ENCODE peak calls at places on chromosomes 16 and 17, in ten cellular contexts. T is HEK293T; R is activated T-cell treated with anti-CD3 and anti-CD28 coated beads, Interleukin-2, amount 50 U/mL, for 72 hours; N is WTC11; P is astrocyte; X is DMS 273 treated with DMSO at 0.1 percent for 48 hours; F is stimulated activated CD4-positive, alpha-beta T cell treated with anti-CD3 and anti-CD28 coated beads, Interleukin-4, amount 100 ng/mL, for 4 hours; I is EL; A is fibroblast of the conjunctiva; V is pons. Z is an unnamed sample.

GRCh38 chr16:85681255-85681654 is 7.5 kb downstream of the GINS2 start:
- DNase-seq in V (no peak), F (no peak), I (no peak), P (no peak), T (no peak), N (no peak), X (no peak), R (no peak), A (no peak), Z (no peak)

GRCh38 chr16:26547681-26548080 is 519.0 kb upstream of the C16orf82 start:
- DNase-seq in F (no peak), X (no peak), A (no peak), V (no peak), P (no peak), I (no peak), R (no peak), T (no peak), N (no peak), Z (no peak)

GRCh38 chr16:85329059-85329812 is 217.0 kb upstream of the CIBAR2 start:
- DNase-seq in T (peak), I (no peak), X (peak), A (no peak), P (peak), R (no peak), F (no peak), N (peak), V (no peak), Z (peak)

GRCh38 chr16:67279296-67280089 is at the start of gene PLEKHG4:
- DNase-seq in X (peak), V (peak), T (peak), I (peak), N (peak), R (peak), A (peak), P (peak), F (peak), Z (peak)

GRCh38 chr16:273547-274421 is 2.0 kb downstream of the RGS11 start:
- DNase-seq in V (no peak), P (no peak), T (no peak), F (no peak), N (no peak), A (no peak), I (no peak), X (no peak), R (no peak), Z (no peak)

GRCh38 chr17:1783834-1784611 is 22.2 kb downstream of the SERPINF1 start:
- DNase-seq in I (peak), N (no peak), A (peak), V (peak), X (no peak), P (peak), T (peak), R (no peak), F (no peak), Z (peak)

GRCh38 chr16:12901204-12901596 is 198 bp upstream of the SHISA9 start:
- DNase-seq in T (no peak), R (no peak), X (no peak), I (no peak), P (no peak), F (no peak), N (peak), A (no peak), V (no peak), Z (no peak)

GRCh38 chr17:33560165-33560564 is 267.1 kb upstream of the ASIC2 start:
- DNase-seq in V (no peak), A (no peak), I (peak), N (no peak), P (peak), F (no peak), T (no peak), R (no peak), X (no peak), Z (peak)

GRCh38 chr16:50475170-50475569 is 73.0 kb upstream of the NKD1 start:
- DNase-seq in P (no peak), V (no peak), N (no peak), R (no peak), A (no peak), T (no peak), X (no peak), F (no peak), I (no peak), Z (no peak)

GRCh38 chr16:86994651-86995171 is 322.5 kb downstream of the C16orf95 start:
- DNase-seq in I (peak), R (no peak), F (no peak), X (no peak), P (peak), V (no peak), T (no peak), N (no peak), A (peak), Z (peak)

GRCh38 chr17:1153795-1154546 is 25.8 kb downstream of the ABR start:
- DNase-seq in T (peak), A (peak), N (peak), F (no peak), R (no peak), X (no peak), V (peak), P (peak), I (peak), Z (peak)

GRCh38 chr17:29710891-29711418 is 88.2 kb upstream of the CORO6 start:
- DNase-seq in T (no peak), A (no peak), R (no peak), X (no peak), V (no peak), F (no peak), N (no peak), I (peak), P (peak), Z (peak)

GRCh38 chr16:81292936-81293335 is 21.8 kb upstream of the GAN start:
- DNase-seq in R (no peak), A (no peak), P (peak), F (no peak), N (no peak), T (no peak), V (no peak), X (no peak), I (no peak), Z (no peak)

GRCh38 chr17:50059256-50059655 is 3.3 kb downstream of the ITGA3 start:
- DNase-seq in T (no peak), R (no peak), V (no peak), I (no peak), A (no peak), N (no peak), F (no peak), X (no peak), P (no peak), Z (no peak)

GRCh38 chr16:74480150-74481029 is 59.1 kb upstream of the CLEC18B start:
- DNase-seq in T (peak), X (no peak), R (no peak), V (no peak), N (no peak), I (peak), P (peak), F (no peak), A (peak), Z (no peak)

GRCh38 chr16:60922920-60923319 is 1113.3 kb downstream of the CDH8 start:
- DNase-seq in N (no peak), R (no peak), V (no peak), P (no peak), A (no peak), F (no peak), I (no peak), X (no peak), T (no peak), Z (no peak)

GRCh38 chr17:2688351-2689342 is 22.9 kb downstream of the CLUH start:
- DNase-seq in A (no peak), X (no peak), N (no peak), T (peak), F (no peak), P (no peak), V (no peak), R (no peak), I (no peak), Z (no peak)